ENCODE peak calls at places on chromosome 20, in seven cellular contexts. T is HL-60; C is CD4-positive, CD25-positive, alpha-beta regulatory T cell; P is CD8-positive, alpha-beta memory T cell; K is brain microvascular endothelial cell; M is effector memory CD4-positive, alpha-beta T cell; G is lower lobe of right lung. Z is an unnamed sample.
A peak's percentile ranks its signal among the peaks of the same experiment; 100 is the strongest.

GRCh38 chr20:22775671-22776139 is 191.3 kb upstream of the FOXA2 start:
- DNase-seq in G (no peak), K (peak; percentile 71), M (no peak), P (no peak), C (no peak), T (no peak), Z (no peak)

GRCh38 chr20:24862186-24862585 is 86.9 kb upstream of the CST7 start:
- DNase-seq in C (no peak), P (no peak), K (no peak), G (no peak), M (no peak), T (no peak), Z (no peak)

GRCh38 chr20:24705486-24705885 is 236.1 kb downstream of the SYNDIG1 start:
- DNase-seq in T (no peak), G (no peak), P (no peak), M (no peak), K (no peak), C (no peak), Z (no peak)

GRCh38 chr20:3696745-3697587 is 15.2 kb upstream of the ADAM33 start:
- DNase-seq in M (no peak), P (no peak), K (no peak), G (peak; percentile 21), C (no peak), T (no peak), Z (peak; percentile 51)

GRCh38 chr20:15411781-15412180 is 1074.4 kb upstream of the FLRT3 start:
- DNase-seq in G (no peak), C (no peak), K (no peak), P (no peak), T (no peak), M (no peak), Z (no peak)

GRCh38 chr20:4471221-4471620 is 250.5 kb upstream of the PRND start:
- DNase-seq in K (no peak), G (no peak), P (no peak), M (no peak), C (no peak), T (no peak), Z (no peak)

GRCh38 chr20:2133318-2134183 is 31.9 kb downstream of the STK35 start:
- DNase-seq in P (no peak), C (no peak), K (peak; percentile 46), G (no peak), T (no peak), M (no peak), Z (no peak)

GRCh38 chr20:62360854-62361798 is 6.0 kb downstream of the LAMA5 start:
- DNase-seq in G (peak; percentile 81), P (no peak), M (no peak), C (no peak), K (no peak), T (no peak), Z (peak; percentile 83)

GRCh38 chr20:19098806-19099578 is 113.5 kb upstream of the SLC24A3 start:
- DNase-seq in G (no peak), T (no peak), K (no peak), P (no peak), C (no peak), M (no peak), Z (no peak)

GRCh38 chr20:58078741-58079522 is 149.5 kb downstream of the ANKRD60 start:
- DNase-seq in K (peak; percentile 46), T (no peak), C (no peak), M (no peak), P (no peak), G (no peak), Z (no peak)

GRCh38 chr20:48603116-48603818 is 224.5 kb downstream of the PREX1 start:
- DNase-seq in M (no peak), G (peak; percentile 7), T (no peak), K (no peak), C (no peak), P (no peak), Z (no peak)

GRCh38 chr20:9417665-9418064 is 96.7 kb upstream of the LAMP5 start:
- DNase-seq in P (no peak), K (no peak), C (no peak), G (no peak), M (no peak), T (no peak), Z (no peak)

GRCh38 chr20:63457737-63458136 is 14.7 kb downstream of the KCNQ2 start:
- DNase-seq in C (no peak), M (no peak), K (peak; percentile 6), P (no peak), G (no peak), T (peak; percentile 53), Z (no peak)

GRCh38 chr20:44703956-44704488 is 11.1 kb upstream of the CCN5 start:
- DNase-seq in G (no peak), M (no peak), T (no peak), C (no peak), P (no peak), K (no peak), Z (peak; percentile 28)

GRCh38 chr20:11807070-11807741 is 110.5 kb upstream of the BTBD3 start:
- DNase-seq in M (no peak), T (no peak), G (no peak), C (no peak), P (no peak), K (peak; percentile 85), Z (no peak)

GRCh38 chr20:24499472-24499871 is 30.0 kb downstream of the SYNDIG1 start:
- DNase-seq in P (no peak), G (no peak), M (no peak), C (no peak), T (no peak), K (no peak), Z (no peak)

GRCh38 chr20:62618622-62619529 is 23.4 kb upstream of the SLCO4A1 start:
- DNase-seq in K (no peak), C (peak; percentile 83), G (no peak), M (no peak), P (no peak), T (peak; percentile 39), Z (peak; percentile 66)

GRCh38 chr20:52104546-52105044 is 87.0 kb downstream of the ZFP64 start:
- DNase-seq in P (no peak), M (no peak), G (no peak), K (peak; percentile 18), C (no peak), T (no peak), Z (peak; percentile 89)

GRCh38 chr20:61306935-61307475 is 54.9 kb downstream of the CDH4 start:
- DNase-seq in M (no peak), C (no peak), P (no peak), T (no peak), G (no peak), K (no peak), Z (peak; percentile 71)

GRCh38 chr20:19964289-19965263 is 52.6 kb upstream of the NAA20 start:
- DNase-seq in K (peak; percentile 90), P (no peak), G (peak; percentile 57), T (no peak), M (no peak), C (no peak), Z (no peak)

GRCh38 chr20:24792641-24793495 is 156.2 kb upstream of the CST7 start:
- DNase-seq in C (no peak), T (no peak), P (no peak), M (no peak), G (peak; percentile 30), K (no peak), Z (no peak)

GRCh38 chr20:58619847-58620431 is 31.1 kb upstream of the STX16 start:
- DNase-seq in P (no peak), M (no peak), G (no peak), C (no peak), K (no peak), T (no peak), Z (peak; percentile 78)

GRCh38 chr20:10119336-10119735 is 84.5 kb downstream of the ANKEF1 start:
- DNase-seq in C (peak; percentile 1), G (no peak), M (no peak), T (no peak), P (no peak), K (no peak), Z (no peak)

GRCh38 chr20:63083831-63084562 is 77.2 kb upstream of the BHLHE23 start:
- DNase-seq in T (no peak), P (no peak), G (peak; percentile 37), C (no peak), K (no peak), M (no peak), Z (peak; percentile 67)

GRCh38 chr20:58579819-58580492 is 64.8 kb upstream of the APCDD1L start:
- DNase-seq in M (no peak), K (no peak), P (no peak), G (no peak), C (no peak), T (no peak), Z (no peak)

GRCh38 chr20:50019466-50020256 is 36.9 kb downstream of the SNAI1 start:
- DNase-seq in K (no peak), P (no peak), M (no peak), T (no peak), G (no peak), C (no peak), Z (no peak)

GRCh38 chr20:37450344-37450743 is 70.7 kb upstream of the NNAT start:
- DNase-seq in M (no peak), T (no peak), P (no peak), K (no peak), C (no peak), G (no peak), Z (no peak)
- H3K4me3 ChIP-seq in M (no peak overlapping the region), T (no peak overlapping the region), P (no peak overlapping the region), K (no peak overlapping the region), C (no peak overlapping the region), G (no peak overlapping the region), Z (no peak overlapping the region)

GRCh38 chr20:46035713-46036112 is 6.7 kb downstream of the SLC12A5 start:
- DNase-seq in M (no peak), T (no peak), G (no peak), C (no peak), K (no peak), P (no peak), Z (no peak)
- H3K27me3 ChIP-seq in M (peaks cover 22% of the 10 kb centered on the region), T (peaks cover 35% of the 10 kb centered on the region), G (peaks cover 44% of the 10 kb centered on the region), C (peaks cover 30% of the 10 kb centered on the region), K (peaks cover 31% of the 10 kb centered on the region), P (peaks cover 10% of the 10 kb centered on the region), Z (peaks cover 63% of the 10 kb centered on the region)

DNA sequence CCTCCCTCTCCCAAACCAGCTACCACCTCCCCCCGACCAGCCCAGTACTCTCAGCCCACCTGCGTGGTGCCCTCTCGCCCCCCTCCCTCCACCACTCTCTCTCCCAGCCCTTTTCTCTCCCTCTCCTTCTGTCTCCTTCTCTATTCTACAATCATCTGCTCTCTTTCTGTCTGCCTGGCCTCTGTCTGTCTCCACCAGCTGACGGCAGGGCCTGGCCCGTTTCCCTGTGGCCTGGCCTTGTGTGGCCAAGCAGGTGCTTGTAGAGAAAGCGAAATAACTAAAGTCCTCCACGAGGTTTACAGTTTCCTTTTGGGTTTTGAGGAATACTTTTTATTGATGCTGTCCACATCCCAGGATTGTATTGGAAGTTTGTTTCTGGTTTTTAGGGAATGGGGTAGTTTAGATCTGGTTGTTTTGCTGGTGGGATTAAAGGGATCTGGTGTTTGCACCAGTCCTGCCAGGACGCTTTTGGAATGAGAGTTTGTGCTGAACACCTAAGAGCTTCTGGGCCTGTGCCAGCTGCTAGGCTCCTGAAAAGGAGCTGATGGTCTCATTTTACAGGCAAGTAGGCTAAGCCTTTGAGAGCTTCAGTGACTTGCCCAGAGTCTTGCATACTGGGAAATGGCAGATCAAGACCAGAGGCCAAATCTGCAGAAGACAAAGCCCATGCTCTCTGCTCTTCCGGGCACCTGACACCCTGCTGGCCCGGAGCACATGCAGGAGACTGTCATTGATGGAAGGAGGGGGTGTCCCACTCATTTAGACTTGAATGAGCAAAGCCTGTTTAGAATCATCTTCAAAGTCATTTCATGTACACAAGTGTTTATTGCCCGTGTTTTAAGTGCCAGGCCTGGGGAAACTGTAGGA is 161.7 kb downstream of the SYCP2 start:
- DNase-seq in K (no peak), T (no peak), G (no peak), C (no peak), P (no peak), M (no peak), Z (peak; percentile 25)
- H3K4me3 ChIP-seq in K (no peak overlapping the region), T (no peak overlapping the region), G (no peak overlapping the region), C (no peak overlapping the region), P (no peak overlapping the region), M (no peak overlapping the region), Z (no peak overlapping the region)

GRCh38 chr20:40686434-40686882 is 2.6 kb downstream of the MAFB start:
- DNase-seq in K (no peak), P (no peak), G (no peak), M (no peak), T (no peak), C (no peak), Z (peak; percentile 54)
- H3K27me3 ChIP-seq in K (peaks cover 65% of the 10 kb centered on the region), P (peaks cover 24% of the 10 kb centered on the region), G (peaks cover 14% of the 10 kb centered on the region), M (peaks cover 34% of the 10 kb centered on the region), T (peaks cover 82% of the 10 kb centered on the region), C (peaks cover 21% of the 10 kb centered on the region), Z (peaks cover 97% of the 10 kb centered on the region)

Z was measured in H7.